ENCODE peak calls at places on chromosomes 4 and X, in six cellular contexts. I is spleen, E is fibroblast of lung, P is left ventricle myocardium inferior, U is MM.1S, B is heart left ventricle. O is an unnamed sample.
A peak's percentile ranks its signal among the peaks of the same experiment; 100 is the strongest.

GRCh38 chrX:38943120-38943519 is 141.9 kb downstream of the MID1IP1 start:
- DNase-seq in I (no peak), E (no peak), P (no peak), U (no peak), B (no peak), O (no peak)

GRCh38 chr4:955161-955921 is 18.0 kb downstream of the DGKQ start:
- DNase-seq in I (peak; percentile 59), E (no peak), P (no peak), U (no peak), B (no peak), O (no peak)

GRCh38 chr4:87387237-87387636 is 3.8 kb downstream of the HSD17B11 start:
- DNase-seq in I (no peak), E (no peak), P (no peak), U (no peak), B (no peak), O (no peak)

GRCh38 chr4:153112071-153112460 is 92.2 kb upstream of the TRIM2 start:
- DNase-seq in I (no peak), E (no peak), P (no peak), U (no peak), B (no peak), O (no peak)

GRCh38 chr4:47642985-47643745 is 158.1 kb downstream of the ATP10D start:
- DNase-seq in I (no peak), E (peak; percentile 43), P (no peak), U (no peak), B (no peak), O (no peak)

GRCh38 chr4:825063-825968 is 613 bp downstream of the CPLX1 start:
- DNase-seq in I (peak; percentile 73), E (no peak), P (no peak), U (no peak), B (no peak), O (no peak)

GRCh38 chr4:61853041-61853440 is 652.9 kb downstream of the ADGRL3 start:
- DNase-seq in I (no peak), E (no peak), P (no peak), U (no peak), B (no peak), O (no peak)

GRCh38 chr4:148540622-148541326 is 98.6 kb upstream of the NR3C2 start:
- DNase-seq in I (no peak), E (no peak), P (peak; percentile 21), U (no peak), B (peak; percentile 17), O (no peak)

GRCh38 chrX:154348114-154348531 is 26.3 kb downstream of the FLNA start:
- DNase-seq in I (peak; percentile 51), E (peak; percentile 37), P (no peak), U (no peak), B (peak; percentile 8), O (no peak)

GRCh38 chr4:118846981-118847380 is 11.1 kb upstream of the SEC24D start:
- DNase-seq in I (no peak), E (no peak), P (no peak), U (no peak), B (no peak), O (no peak)

GRCh38 chrX:118455013-118455412 is 40.6 kb upstream of the DOCK11 start:
- DNase-seq in I (no peak), E (no peak), P (no peak), U (no peak), B (no peak), O (no peak)

GRCh38 chrX:30156880-30157560 is 58.3 kb upstream of the MAGEB2 start:
- DNase-seq in I (no peak), E (no peak), P (no peak), U (no peak), B (no peak), O (no peak)

GRCh38 chrX:153525451-153525850 is 8.0 kb downstream of the ATP2B3 start:
- DNase-seq in I (no peak), E (no peak), P (no peak), U (no peak), B (no peak), O (no peak)

GRCh38 chr4:80900908-80901307 is 129.6 kb upstream of the BMP3 start:
- DNase-seq in I (no peak), E (no peak), P (no peak), U (no peak), B (no peak), O (no peak)

GRCh38 chrX:47991263-47992092 is 12.3 kb downstream of the ZNF182 start:
- DNase-seq in I (no peak), E (peak; percentile 27), P (no peak), U (no peak), B (no peak), O (no peak)

GRCh38 chr4:37455301-37456062 is 210.9 kb downstream of the NWD2 start:
- DNase-seq in I (no peak), E (no peak), P (no peak), U (no peak), B (no peak), O (no peak)

GRCh38 chr4:37451646-37452045 is 207.1 kb downstream of the NWD2 start:
- DNase-seq in I (no peak), E (no peak), P (no peak), U (no peak), B (no peak), O (no peak)

GRCh38 chr4:37453004-37453360 is 208.4 kb downstream of the NWD2 start:
- DNase-seq in I (no peak), E (peak; percentile 53), P (no peak), U (peak; percentile 74), B (peak; percentile 9), O (peak; percentile 27)

GRCh38 chr4:37453361-37454262 is 209.1 kb downstream of the NWD2 start:
- DNase-seq in I (peak; percentile 86), E (peak; percentile 17), P (peak; percentile 42), U (peak; percentile 55), B (peak; percentile 18), O (no peak)

DNA sequence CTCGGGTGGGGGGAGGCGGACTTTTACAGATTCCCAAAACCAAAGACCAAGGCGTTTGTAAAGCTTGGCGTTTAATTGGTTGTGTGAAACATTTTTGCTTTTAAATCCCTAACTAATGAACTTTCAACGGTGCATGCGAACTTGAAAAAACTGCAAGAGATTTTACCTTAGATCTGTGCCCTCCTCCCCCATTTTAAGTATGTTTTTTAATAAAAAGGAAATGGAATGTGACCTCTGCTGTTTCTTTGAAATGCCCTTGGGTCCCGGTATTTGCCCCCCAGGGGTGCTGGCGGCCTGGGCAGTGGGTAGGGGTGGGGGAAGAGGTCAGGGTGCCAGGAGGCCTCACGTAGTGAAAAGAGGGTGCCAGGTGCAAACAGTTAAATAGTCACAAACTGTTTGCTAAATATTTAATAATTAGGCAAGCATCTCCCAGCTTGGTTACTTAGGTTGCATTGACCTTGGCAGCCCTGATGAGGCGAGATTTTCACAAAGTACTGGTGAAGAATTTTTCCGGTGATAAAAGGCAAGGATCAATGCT is 209.8 kb downstream of the NWD2 start:
- DNase-seq in I (no peak), E (no peak), P (no peak), U (no peak), B (no peak), O (no peak)
- H3K4me3 ChIP-seq in I (peak overlapping the region; percentile 50), E (no peak overlapping the region), P (peak overlapping the region; percentile 69), U (no peak overlapping the region), B (peak overlapping the region; percentile 48), O (no peak overlapping the region)

GRCh38 chr4:140740422-140740821 is 15.8 kb downstream of the TBC1D9 start:
- DNase-seq in I (no peak), E (no peak), P (no peak), U (no peak), B (no peak), O (no peak)

GRCh38 chr4:140742838-140743193 is 13.4 kb downstream of the TBC1D9 start:
- DNase-seq in I (no peak), E (no peak), P (no peak), U (no peak), B (no peak), O (no peak)

GRCh38 chr4:140740906-140741670 is 15.1 kb downstream of the TBC1D9 start:
- DNase-seq in I (no peak), E (no peak), P (no peak), U (no peak), B (no peak), O (no peak)

GRCh38 chr4:140744421-140744820 is 11.8 kb downstream of the TBC1D9 start:
- DNase-seq in I (no peak), E (no peak), P (no peak), U (peak; percentile 79), B (no peak), O (no peak)

DNA sequence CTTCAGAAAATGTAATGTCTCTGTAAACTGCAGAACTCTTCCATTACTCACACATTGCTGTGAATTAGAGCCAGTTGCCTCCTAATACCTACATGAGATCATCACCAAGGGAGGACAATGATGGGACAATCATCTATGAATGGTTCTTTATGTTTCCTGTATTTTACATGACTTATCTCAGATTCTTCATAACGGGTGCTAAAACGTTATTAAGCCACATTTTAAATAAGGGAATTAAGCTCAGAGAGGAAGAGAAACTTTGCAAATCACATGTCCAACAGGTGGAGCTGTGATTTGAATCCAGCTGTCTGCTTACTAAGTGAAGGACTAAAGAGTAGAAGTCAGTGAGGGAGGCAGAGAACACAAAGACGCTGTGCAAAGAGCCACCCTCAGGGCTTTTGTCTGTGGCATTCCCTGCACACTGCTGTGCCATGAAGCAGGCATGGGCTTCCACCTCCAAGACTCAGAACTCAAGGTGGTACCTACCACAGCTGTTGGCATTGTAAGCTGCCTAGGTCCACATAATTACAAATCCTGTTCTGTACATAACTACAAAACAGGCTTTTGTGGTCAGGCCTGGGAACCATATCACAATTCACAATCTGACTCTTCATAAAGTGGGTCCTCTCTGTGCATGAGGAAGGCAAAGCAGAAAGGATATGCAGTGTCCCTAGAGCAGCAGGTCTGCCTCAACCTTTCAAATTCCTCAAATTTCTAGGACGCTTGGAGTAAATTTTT is 12.8 kb downstream of the TBC1D9 start:
- DNase-seq in I (no peak), E (no peak), P (no peak), U (peak; percentile 72), B (no peak), O (peak; percentile 55)
- TF ChIP-seq CTCF in I (no peak), E (peak; percentile 24), P (peak; percentile 40), U (peak; percentile 50), B (no peak), O (peak; percentile 43)

DNA sequence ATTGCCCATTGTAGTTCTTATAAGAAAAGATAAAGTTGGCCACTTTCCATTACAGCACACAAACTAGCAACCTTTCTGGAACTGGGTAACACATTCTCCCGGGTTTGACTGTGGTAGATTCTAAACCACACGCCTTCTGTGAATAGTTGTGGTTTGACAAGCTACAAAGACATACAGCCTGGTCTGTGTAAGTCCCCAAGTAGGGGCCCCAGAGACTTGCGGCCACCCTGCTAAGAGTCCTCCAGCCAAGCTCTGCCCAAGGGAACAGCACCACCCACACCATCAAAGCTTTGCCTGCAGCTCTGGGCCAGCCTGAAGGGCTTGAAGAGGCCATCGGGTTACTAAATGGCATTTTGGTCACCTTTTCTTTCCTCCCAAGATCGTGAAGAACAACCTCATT is 203.4 kb downstream of the MAML3 start:
- DNase-seq in I (no peak), E (no peak), P (no peak), U (peak; percentile 92), B (no peak), O (peak; percentile 68)
- H3K4me3 ChIP-seq in I (no peak overlapping the region), E (no peak overlapping the region), P (no peak overlapping the region), U (no peak overlapping the region), B (no peak overlapping the region), O (no peak overlapping the region)

DNA sequence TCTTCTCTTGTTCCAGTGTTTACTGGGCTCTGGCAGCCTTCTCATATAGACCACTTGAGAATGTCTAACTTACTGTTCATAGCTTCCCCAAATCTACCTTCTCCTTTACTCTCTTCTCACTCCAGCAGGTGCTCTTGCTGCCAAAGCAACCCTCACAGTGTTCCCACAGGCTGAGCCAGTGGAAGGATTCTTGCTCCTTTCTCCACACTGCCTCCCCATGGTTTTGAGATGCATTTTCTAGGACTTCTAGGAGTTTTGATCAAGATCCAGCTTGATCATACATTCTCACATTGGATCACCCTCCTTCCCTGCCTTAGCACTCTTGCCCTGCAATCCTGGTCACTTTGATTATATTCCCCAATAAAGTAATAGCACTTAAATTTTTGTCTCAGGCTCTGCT is 230.8 kb downstream of the TMEM47 start:
- DNase-seq in I (no peak), E (no peak), P (no peak), U (no peak), B (no peak), O (no peak)
- TF ChIP-seq CTCF in I (no peak), E (peak; percentile 13), P (no peak), U (no peak), B (no peak), O (no peak)